ENCODE peak calls at places on chromosomes 1 and 21, in five cellular contexts. O, N, R, T and A are unnamed samples.

GRCh38 chr1:64744492-64745180 is at the start of gene RAVER2:
- DNase-seq in O (peak), N (peak), R (peak), T (no peak), A (peak)

GRCh38 chr1:167249702-167250101 is 29.0 kb downstream of the POU2F1 start:
- DNase-seq in O (no peak), N (no peak), R (no peak), T (no peak), A (no peak)

GRCh38 chr1:54405894-54406293 is 300 bp downstream of the SSBP3 start:
- DNase-seq in O (peak), N (no peak), R (no peak), T (no peak), A (peak)

GRCh38 chr1:211928222-211928856 is 97.8 kb upstream of the LPGAT1 start:
- DNase-seq in O (no peak), N (peak), R (peak), T (no peak), A (peak)

GRCh38 chr1:10788592-10789006 is 7.8 kb downstream of the CASZ1 start:
- DNase-seq in O (peak), N (peak), R (peak), T (no peak), A (peak)

GRCh38 chr1:206803221-206803730 is 31.0 kb upstream of the IL10 start:
- DNase-seq in O (no peak), N (no peak), R (no peak), T (peak), A (no peak)

GRCh38 chr21:42997053-42997452 is 22.7 kb downstream of the PKNOX1 start:
- DNase-seq in O (no peak), N (no peak), R (no peak), T (no peak), A (no peak)

GRCh38 chr1:40399984-40400704 is 26.6 kb downstream of the SMAP2 start:
- DNase-seq in O (no peak), N (no peak), R (no peak), T (no peak), A (no peak)

GRCh38 chr1:19429611-19430010 is 55.7 kb downstream of the CAPZB start:
- DNase-seq in O (no peak), N (no peak), R (no peak), T (no peak), A (no peak)

GRCh38 chr1:13948851-13949490 is 249.0 kb downstream of the PRDM2 start:
- DNase-seq in O (no peak), N (no peak), R (no peak), T (no peak), A (no peak)

GRCh38 chr1:44501022-44501910 is 96.2 kb downstream of the RNF220 start:
- DNase-seq in O (no peak), N (no peak), R (peak), T (no peak), A (peak)

GRCh38 chr1:192067360-192067759 is 90.9 kb upstream of the RGS18 start:
- DNase-seq in O (no peak), N (no peak), R (no peak), T (no peak), A (peak)

GRCh38 chr1:231855966-231856365 is 229.4 kb downstream of the DISC1 start:
- DNase-seq in O (no peak), N (no peak), R (no peak), T (no peak), A (no peak)

GRCh38 chr1:920506-920905 is 3.2 kb upstream of the SAMD11 start:
- DNase-seq in O (no peak), N (no peak), R (no peak), T (no peak), A (no peak)

GRCh38 chr1:918353-918752 is 5.4 kb upstream of the SAMD11 start:
- DNase-seq in O (no peak), N (no peak), R (no peak), T (no peak), A (no peak)

GRCh38 chr1:918843-919242 is 4.9 kb upstream of the SAMD11 start:
- DNase-seq in O (no peak), N (no peak), R (no peak), T (no peak), A (no peak)

GRCh38 chr1:920008-920407 is 3.7 kb upstream of the SAMD11 start:
- DNase-seq in O (no peak), N (no peak), R (no peak), T (no peak), A (no peak)

GRCh38 chr1:919271-919872 is 4.4 kb upstream of the SAMD11 start:
- DNase-seq in O (peak), N (no peak), R (no peak), T (no peak), A (no peak)
- TF ChIP-seq REST in O (no peak), N (no peak), R (no peak), T (no peak), A (no peak)

GRCh38 chr1:16066245-16066644 is 7.2 kb downstream of the FAM131C start:
- DNase-seq in O (no peak), N (no peak), R (no peak), T (no peak), A (no peak)
- H3K4me2 ChIP-seq in O (no peak), N (no peak), R (no peak), T (no peak), A (no peak)

GRCh38 chr1:51344602-51345299 is 14.4 kb upstream of the TTC39A start:
- DNase-seq in O (peak), N (no peak), R (no peak), T (no peak), A (peak)

GRCh38 chr1:51343624-51344023 is 13.3 kb upstream of the TTC39A start:
- DNase-seq in O (no peak), N (no peak), R (no peak), T (no peak), A (no peak)

GRCh38 chr1:51344276-51344601 is 13.9 kb upstream of the TTC39A start:
- DNase-seq in O (no peak), N (no peak), R (no peak), T (no peak), A (no peak)

GRCh38 chr1:51341876-51342496 is 11.6 kb upstream of the TTC39A start:
- DNase-seq in O (no peak), N (peak), R (no peak), T (peak), A (no peak)

GRCh38 chr1:51342591-51343206 is 12.3 kb upstream of the TTC39A start:
- DNase-seq in O (no peak), N (no peak), R (no peak), T (no peak), A (no peak)
- TF ChIP-seq REST in O (no peak), N (no peak), R (no peak), T (no peak), A (no peak)

GRCh38 chr1:156707027-156707426 is 1.6 kb upstream of the CRABP2 start:
- DNase-seq in O (no peak), N (no peak), R (no peak), T (no peak), A (no peak)

GRCh38 chr1:156707486-156708244 is 2.3 kb upstream of the CRABP2 start:
- DNase-seq in O (no peak), N (no peak), R (no peak), T (no peak), A (peak)

GRCh38 chr1:156709031-156709430 is 3.6 kb upstream of the CRABP2 start:
- DNase-seq in O (no peak), N (no peak), R (no peak), T (no peak), A (no peak)

GRCh38 chr1:156706647-156707008 is 1.2 kb upstream of the CRABP2 start:
- DNase-seq in O (no peak), N (no peak), R (no peak), T (no peak), A (peak)

GRCh38 chr1:156708245-156708661 is 2.9 kb upstream of the CRABP2 start:
- DNase-seq in O (no peak), N (no peak), R (no peak), T (no peak), A (peak)
- H3K4me2 ChIP-seq in O (peak), N (no peak), R (no peak), T (no peak), A (peak)

DNA sequence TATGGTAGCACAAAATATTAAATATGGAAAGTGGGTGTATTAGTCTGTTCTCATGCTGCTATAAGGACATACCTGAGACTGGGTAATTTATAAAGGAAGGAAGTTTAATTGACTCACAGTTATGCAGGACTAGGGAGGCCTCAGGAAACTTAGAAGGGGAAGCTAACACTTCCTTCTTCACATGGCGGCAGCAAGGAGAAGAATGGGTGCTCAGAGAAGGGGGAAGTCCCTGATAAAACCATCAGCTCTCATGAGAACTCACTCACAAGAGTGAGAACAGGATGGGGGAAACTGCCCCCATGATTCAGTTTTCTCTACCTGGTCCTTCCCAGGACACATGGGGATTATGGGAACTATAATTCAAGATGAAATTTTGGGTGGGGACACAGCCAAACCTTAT is 15.8 kb upstream of the BACE2 start:
- DNase-seq in O (no peak), N (no peak), R (no peak), T (no peak), A (no peak)
- TF ChIP-seq REST in O (no peak), N (no peak), R (no peak), T (no peak), A (no peak)

GRCh38 chr1:45629035-45629434 is 5.2 kb upstream of the CCDC17 start:
- DNase-seq in O (no peak), N (no peak), R (no peak), T (no peak), A (no peak)
- H3K4me2 ChIP-seq in O (no peak), N (no peak), R (no peak), T (no peak), A (no peak)

DNA sequence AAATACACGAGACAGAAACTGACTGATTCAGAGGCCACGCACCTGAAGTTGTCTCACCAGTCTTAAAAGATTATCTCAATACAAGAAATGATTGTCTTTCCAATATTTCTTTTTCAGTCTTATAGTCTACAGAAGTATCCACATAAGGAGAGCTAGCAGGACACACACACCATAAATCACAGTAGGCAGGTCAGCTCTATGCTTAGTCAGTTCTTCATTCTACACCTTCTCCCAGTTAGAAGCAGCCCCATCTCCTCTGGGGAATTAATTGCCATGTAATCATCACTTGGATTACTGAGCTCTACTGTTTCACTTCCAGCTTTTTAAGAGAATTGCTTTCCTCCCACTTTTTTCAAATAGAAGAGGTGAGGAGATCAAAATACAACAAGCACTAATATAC is 59.6 kb downstream of the SMYD3 start:
- DNase-seq in O (no peak), N (no peak), R (no peak), T (no peak), A (no peak)
- TF ChIP-seq REST in O (no peak), N (no peak), R (no peak), T (no peak), A (no peak)

DNA sequence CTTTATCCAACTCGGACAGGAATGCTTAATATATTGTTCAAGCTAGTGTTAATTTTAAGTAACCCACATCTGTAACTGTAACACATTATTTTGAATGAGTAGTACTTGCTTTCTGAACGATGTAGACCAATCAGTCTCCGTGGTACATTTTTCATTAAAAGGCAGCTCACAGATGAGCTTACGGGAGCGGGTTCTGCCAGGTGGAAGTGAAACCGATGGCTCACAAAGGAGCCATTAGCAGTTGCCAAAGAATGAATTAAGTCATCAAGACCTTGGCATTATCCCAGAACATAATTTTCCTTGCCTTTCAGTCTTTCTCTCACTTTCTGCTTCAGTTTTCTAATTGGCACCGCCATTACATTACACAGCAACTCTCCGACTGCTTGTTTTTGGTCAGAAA is 33.5 kb upstream of the UTS2 start:
- DNase-seq in O (no peak), N (no peak), R (no peak), T (no peak), A (no peak)
- H3K4me2 ChIP-seq in O (no peak), N (no peak), R (no peak), T (no peak), A (peak)

DNA sequence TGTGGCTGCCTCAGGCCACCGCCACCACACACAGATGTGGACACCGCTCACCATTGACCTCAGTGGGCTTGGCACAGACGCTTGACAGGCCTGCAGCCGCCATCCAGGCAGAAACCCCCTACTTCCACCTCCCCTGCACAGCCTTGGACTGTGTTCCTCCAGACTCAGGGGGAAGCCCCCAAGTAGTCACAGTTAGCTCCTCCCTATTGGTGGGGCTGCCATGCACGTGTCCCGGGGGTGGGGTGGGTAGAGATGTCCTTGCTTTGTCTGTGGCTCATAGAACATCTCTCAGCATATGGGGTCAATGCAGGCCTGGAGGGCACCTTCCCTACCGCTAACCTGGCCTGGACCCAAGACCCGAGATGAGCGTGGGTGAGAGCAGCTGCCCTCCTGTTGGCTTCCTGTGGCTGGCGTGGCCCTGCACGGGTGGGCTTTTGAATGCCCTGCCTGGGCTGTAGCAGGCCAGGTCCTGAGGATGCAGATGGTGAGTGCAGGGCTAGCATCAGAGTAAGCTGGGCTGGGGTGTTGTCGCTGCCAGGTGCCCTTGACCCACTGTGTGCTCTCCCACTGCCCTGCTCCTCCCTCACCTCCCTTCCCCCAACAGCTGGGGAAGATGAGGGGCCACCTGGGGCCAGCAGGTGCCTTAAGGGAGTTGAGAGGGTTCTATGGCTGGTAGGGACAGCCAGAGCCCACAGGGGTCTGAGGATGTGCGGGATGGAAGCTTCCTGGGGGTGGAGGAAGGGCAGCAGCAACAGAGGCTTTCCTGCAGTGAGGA is 6.2 kb downstream of the CROCC start:
- DNase-seq in O (peak), N (no peak), R (no peak), T (no peak), A (no peak)
- TF ChIP-seq REST in O (no peak), N (no peak), R (no peak), T (no peak), A (no peak)

GRCh38 chr1:151510020-151510405 is 1.2 kb upstream of the CGN start:
- DNase-seq in O (no peak), N (peak), R (no peak), T (no peak), A (peak)
- H3K4me2 ChIP-seq in O (no peak), N (peak), R (peak), T (no peak), A (peak)